ENCODE peak calls at places on chromosomes 1 and 21, in ten cellular contexts. Z is WTC11; D is stimulated activated CD4-positive, alpha-beta T cell treated with anti-CD3 and anti-CD28 coated beads, Interleukin-15, amount 100 ng/mL, for 1 hour; B is PC-9; L is A549; K is T-helper 2 cell; R is MCF 10A; Q is hypothalamus; Y is GM04503; O is tibial nerve. I is an unnamed sample.

GRCh38 chr1:201389066-201389465 is 10.1 kb downstream of the LAD1 start:
- DNase-seq in Z (no peak), D (no peak), B (no peak), L (no peak), K (no peak), R (no peak), Q (no peak), Y (no peak), O (no peak), I (no peak)

GRCh38 chr21:31173881-31174555 is 135.7 kb upstream of the KRTAP19-8 start:
- DNase-seq in Z (no peak), D (peak), B (no peak), L (no peak), K (peak), R (no peak), Q (no peak), Y (no peak), O (no peak), I (no peak)

GRCh38 chr21:45555557-45556301 is 13.5 kb upstream of the SLC19A1 start:
- DNase-seq in Z (peak), D (no peak), B (no peak), L (peak), K (no peak), R (peak), Q (peak), Y (peak), O (peak), I (peak)

GRCh38 chr1:78277253-78277652 is 213.5 kb upstream of the PTGFR start:
- DNase-seq in Z (no peak), D (no peak), B (peak), L (no peak), K (no peak), R (peak), Q (no peak), Y (peak), O (no peak), I (no peak)

GRCh38 chr1:153364766-153365678 is 7.4 kb downstream of the S100A9 start:
- DNase-seq in Z (no peak), D (no peak), B (peak), L (no peak), K (no peak), R (peak), Q (no peak), Y (no peak), O (no peak), I (no peak)

GRCh38 chr1:116243673-116244101 is 129.4 kb upstream of the ATP1A1 start:
- DNase-seq in Z (no peak), D (no peak), B (no peak), L (no peak), K (no peak), R (no peak), Q (no peak), Y (no peak), O (no peak), I (no peak)

GRCh38 chr1:8562881-8563865 is 245.3 kb downstream of the SLC45A1 start:
- DNase-seq in Z (no peak), D (no peak), B (no peak), L (no peak), K (no peak), R (no peak), Q (no peak), Y (no peak), O (no peak), I (no peak)

GRCh38 chr1:30748098-30748698 is 9.4 kb downstream of the LAPTM5 start:
- DNase-seq in Z (no peak), D (no peak), B (no peak), L (no peak), K (no peak), R (peak), Q (no peak), Y (no peak), O (no peak), I (no peak)

GRCh38 chr1:53878492-53879105 is 11.0 kb downstream of the YIPF1 start:
- DNase-seq in Z (no peak), D (no peak), B (peak), L (peak), K (no peak), R (peak), Q (no peak), Y (no peak), O (no peak), I (peak)

GRCh38 chr1:163897401-163898169 is 575.8 kb downstream of the NUF2 start:
- DNase-seq in Z (no peak), D (no peak), B (no peak), L (peak), K (no peak), R (no peak), Q (no peak), Y (peak), O (no peak), I (no peak)